ENCODE peak calls at places on chromosome 9, in eight cellular contexts. One of them, this sample, is unnamed.

GRCh38 chr9:22229069-22229468 is 217.6 kb upstream of the DMRTA1 start:
- DNase-seq in kidney: no peak
- DNase-seq in astrocyte: no peak
- DNase-seq in neural progenitor cell: no peak
- DNase-seq in neuronal stem cell: no peak
- DNase-seq in IMR-90: no peak
- DNase-seq in fibroblast of lung: no peak
- DNase-seq in endodermal cell: no peak
- DNase-seq in this sample: peak

GRCh38 chr9:8262625-8263622 is 463.3 kb upstream of the DMAC1 start:
- DNase-seq in kidney: no peak
- DNase-seq in astrocyte: no peak
- DNase-seq in neural progenitor cell: peak
- DNase-seq in neuronal stem cell: no peak
- DNase-seq in IMR-90: no peak
- DNase-seq in fibroblast of lung: no peak
- DNase-seq in endodermal cell: no peak
- DNase-seq in this sample: peak

GRCh38 chr9:132878695-132879064 is at the start of gene SPACA9:
- DNase-seq in kidney: peak
- DNase-seq in astrocyte: peak
- DNase-seq in neural progenitor cell: peak
- DNase-seq in neuronal stem cell: peak
- DNase-seq in IMR-90: peak
- DNase-seq in fibroblast of lung: peak
- DNase-seq in endodermal cell: peak
- DNase-seq in this sample: peak

GRCh38 chr9:96555567-96556386 is 63.9 kb downstream of the CDC14B start:
- DNase-seq in kidney: no peak
- DNase-seq in astrocyte: peak
- DNase-seq in neural progenitor cell: no peak
- DNase-seq in neuronal stem cell: no peak
- DNase-seq in IMR-90: peak
- DNase-seq in fibroblast of lung: peak
- DNase-seq in endodermal cell: no peak
- DNase-seq in this sample: no peak

GRCh38 chr9:91117959-91118651 is 243.6 kb downstream of the AUH start:
- DNase-seq in kidney: peak
- DNase-seq in astrocyte: peak
- DNase-seq in neural progenitor cell: peak
- DNase-seq in neuronal stem cell: peak
- DNase-seq in IMR-90: peak
- DNase-seq in fibroblast of lung: peak
- DNase-seq in endodermal cell: peak
- DNase-seq in this sample: peak

GRCh38 chr9:127971357-127972315 is 9.2 kb downstream of the EEIG1 start:
- DNase-seq in kidney: no peak
- DNase-seq in astrocyte: no peak
- DNase-seq in neural progenitor cell: peak
- DNase-seq in neuronal stem cell: no peak
- DNase-seq in IMR-90: no peak
- DNase-seq in fibroblast of lung: no peak
- DNase-seq in endodermal cell: peak
- DNase-seq in this sample: peak

GRCh38 chr9:37425298-37425752 is 2.8 kb downstream of the GRHPR start:
- DNase-seq in kidney: no peak
- DNase-seq in astrocyte: no peak
- DNase-seq in neural progenitor cell: no peak
- DNase-seq in neuronal stem cell: no peak
- DNase-seq in IMR-90: no peak
- DNase-seq in fibroblast of lung: peak
- DNase-seq in endodermal cell: no peak
- DNase-seq in this sample: no peak

GRCh38 chr9:18296702-18297531 is 177.0 kb upstream of the ADAMTSL1 start:
- DNase-seq in kidney: no peak
- DNase-seq in astrocyte: peak
- DNase-seq in neural progenitor cell: no peak
- DNase-seq in neuronal stem cell: no peak
- DNase-seq in IMR-90: peak
- DNase-seq in fibroblast of lung: peak
- DNase-seq in endodermal cell: no peak
- DNase-seq in this sample: peak

GRCh38 chr9:93184439-93185221 is 691 bp downstream of the WNK2 start:
- DNase-seq in kidney: no peak
- DNase-seq in astrocyte: no peak
- DNase-seq in neural progenitor cell: peak
- DNase-seq in neuronal stem cell: peak
- DNase-seq in IMR-90: no peak
- DNase-seq in fibroblast of lung: no peak
- DNase-seq in endodermal cell: peak
- DNase-seq in this sample: peak

GRCh38 chr9:131252120-131252519 is 24.2 kb downstream of the FAM78A start:
- DNase-seq in kidney: no peak
- DNase-seq in astrocyte: no peak
- DNase-seq in neural progenitor cell: no peak
- DNase-seq in neuronal stem cell: no peak
- DNase-seq in IMR-90: no peak
- DNase-seq in fibroblast of lung: no peak
- DNase-seq in endodermal cell: no peak
- DNase-seq in this sample: no peak

GRCh38 chr9:115604831-115605483 is 487.0 kb upstream of the TNC start:
- DNase-seq in kidney: no peak
- DNase-seq in astrocyte: peak
- DNase-seq in neural progenitor cell: no peak
- DNase-seq in neuronal stem cell: no peak
- DNase-seq in IMR-90: peak
- DNase-seq in fibroblast of lung: peak
- DNase-seq in endodermal cell: no peak
- DNase-seq in this sample: no peak

GRCh38 chr9:1883004-1883403 is 132.1 kb upstream of the SMARCA2 start:
- DNase-seq in kidney: no peak
- DNase-seq in astrocyte: no peak
- DNase-seq in neural progenitor cell: no peak
- DNase-seq in neuronal stem cell: no peak
- DNase-seq in IMR-90: no peak
- DNase-seq in fibroblast of lung: no peak
- DNase-seq in endodermal cell: no peak
- DNase-seq in this sample: no peak

GRCh38 chr9:34203275-34204010 is 24.6 kb downstream of the UBAP1 start:
- DNase-seq in kidney: no peak
- DNase-seq in astrocyte: no peak
- DNase-seq in neural progenitor cell: no peak
- DNase-seq in neuronal stem cell: no peak
- DNase-seq in IMR-90: no peak
- DNase-seq in fibroblast of lung: no peak
- DNase-seq in endodermal cell: no peak
- DNase-seq in this sample: no peak

GRCh38 chr9:90007516-90008430 is 403.0 kb downstream of the GADD45G start:
- DNase-seq in kidney: no peak
- DNase-seq in astrocyte: peak
- DNase-seq in neural progenitor cell: no peak
- DNase-seq in neuronal stem cell: no peak
- DNase-seq in IMR-90: peak
- DNase-seq in fibroblast of lung: peak
- DNase-seq in endodermal cell: peak
- DNase-seq in this sample: peak

GRCh38 chr9:94882953-94883641 is 156.6 kb downstream of the AOPEP start:
- DNase-seq in kidney: no peak
- DNase-seq in astrocyte: no peak
- DNase-seq in neural progenitor cell: peak
- DNase-seq in neuronal stem cell: no peak
- DNase-seq in IMR-90: no peak
- DNase-seq in fibroblast of lung: no peak
- DNase-seq in endodermal cell: no peak
- DNase-seq in this sample: no peak

DNA sequence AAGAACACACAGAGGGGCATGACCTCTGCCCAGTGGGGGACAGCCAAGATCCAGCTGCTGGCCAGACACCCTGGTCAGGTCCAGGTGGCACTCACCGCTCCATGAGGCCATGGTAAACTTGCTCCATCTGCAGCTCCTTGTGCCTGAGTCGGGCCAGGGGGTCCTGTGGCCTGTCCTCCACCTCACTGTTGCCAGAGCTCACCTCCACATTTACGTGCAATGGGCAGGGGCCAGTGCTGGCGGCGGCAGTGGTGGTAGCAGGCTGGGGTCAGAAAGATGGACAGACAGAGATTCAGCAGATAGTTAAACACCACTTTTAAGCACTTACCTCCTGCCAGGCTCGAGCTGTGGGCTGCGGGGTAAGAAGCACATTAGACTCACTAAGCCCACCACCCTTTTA is 28.0 kb downstream of the AKNA start:
- DNase-seq in kidney: peak
- DNase-seq in astrocyte: no peak
- DNase-seq in neural progenitor cell: no peak
- DNase-seq in neuronal stem cell: no peak
- DNase-seq in IMR-90: no peak
- DNase-seq in fibroblast of lung: no peak
- DNase-seq in endodermal cell: no peak
- DNase-seq in this sample: no peak
- H3K9ac ChIP-seq in kidney: no peak
- H3K9ac ChIP-seq in astrocyte: no peak
- H3K9ac ChIP-seq in neural progenitor cell: no peak
- H3K9ac ChIP-seq in neuronal stem cell: no peak
- H3K9ac ChIP-seq in IMR-90: no peak
- H3K9ac ChIP-seq in fibroblast of lung: no peak
- H3K9ac ChIP-seq in endodermal cell: no peak
- H3K9ac ChIP-seq in this sample: no peak

GRCh38 chr9:130126721-130127429 is 45.3 kb upstream of the NCS1 start:
- DNase-seq in kidney: no peak
- DNase-seq in astrocyte: no peak
- DNase-seq in neural progenitor cell: no peak
- DNase-seq in neuronal stem cell: no peak
- DNase-seq in IMR-90: no peak
- DNase-seq in fibroblast of lung: no peak
- DNase-seq in endodermal cell: no peak
- DNase-seq in this sample: no peak

GRCh38 chr9:130124471-130124870 is 47.7 kb upstream of the NCS1 start:
- DNase-seq in kidney: no peak
- DNase-seq in astrocyte: no peak
- DNase-seq in neural progenitor cell: no peak
- DNase-seq in neuronal stem cell: no peak
- DNase-seq in IMR-90: peak
- DNase-seq in fibroblast of lung: peak
- DNase-seq in endodermal cell: no peak
- DNase-seq in this sample: no peak

GRCh38 chr9:130128782-130129424 is 43.3 kb upstream of the NCS1 start:
- DNase-seq in kidney: peak
- DNase-seq in astrocyte: peak
- DNase-seq in neural progenitor cell: no peak
- DNase-seq in neuronal stem cell: no peak
- DNase-seq in IMR-90: peak
- DNase-seq in fibroblast of lung: peak
- DNase-seq in endodermal cell: no peak
- DNase-seq in this sample: no peak

GRCh38 chr9:130128251-130128650 is 44.0 kb upstream of the NCS1 start:
- DNase-seq in kidney: peak
- DNase-seq in astrocyte: no peak
- DNase-seq in neural progenitor cell: no peak
- DNase-seq in neuronal stem cell: no peak
- DNase-seq in IMR-90: no peak
- DNase-seq in fibroblast of lung: no peak
- DNase-seq in endodermal cell: no peak
- DNase-seq in this sample: no peak

DNA sequence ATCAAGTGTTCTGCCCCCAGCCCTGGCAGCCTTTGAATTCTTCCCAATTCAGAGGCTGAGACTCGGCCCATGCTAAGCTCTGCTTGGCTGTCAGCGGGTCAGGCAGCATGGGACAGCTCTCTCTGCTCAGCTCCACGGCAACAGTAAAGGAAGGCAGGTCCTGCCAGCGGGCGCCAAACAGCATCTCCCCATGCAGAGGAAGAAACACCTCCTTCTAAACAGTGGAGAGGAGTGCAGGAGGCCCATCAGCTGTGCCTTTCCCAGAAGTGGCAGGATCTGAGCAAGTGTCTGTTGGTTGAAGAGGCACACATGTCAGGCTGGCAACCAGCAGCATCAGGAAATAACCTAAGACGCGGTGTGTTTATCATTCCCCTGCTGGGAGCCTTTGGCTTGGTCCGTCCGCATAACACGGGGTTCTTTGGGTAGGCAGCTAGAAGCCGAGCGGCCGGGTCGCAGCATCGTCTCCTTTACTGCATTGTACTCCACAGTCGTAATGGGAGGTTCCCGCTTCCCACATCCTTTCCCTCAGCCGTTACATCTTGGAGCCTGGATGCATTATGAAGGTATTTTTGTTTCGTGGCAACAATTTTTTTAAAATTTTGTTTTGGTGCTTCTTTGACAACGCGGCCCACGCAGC is 42.7 kb upstream of the NCS1 start:
- DNase-seq in kidney: peak
- DNase-seq in astrocyte: peak
- DNase-seq in neural progenitor cell: no peak
- DNase-seq in neuronal stem cell: no peak
- DNase-seq in IMR-90: peak
- DNase-seq in fibroblast of lung: peak
- DNase-seq in endodermal cell: no peak
- DNase-seq in this sample: no peak
- H3K9ac ChIP-seq in kidney: no peak
- H3K9ac ChIP-seq in astrocyte: peak
- H3K9ac ChIP-seq in neural progenitor cell: no peak
- H3K9ac ChIP-seq in neuronal stem cell: no peak
- H3K9ac ChIP-seq in IMR-90: peak
- H3K9ac ChIP-seq in fibroblast of lung: peak
- H3K9ac ChIP-seq in endodermal cell: no peak
- H3K9ac ChIP-seq in this sample: no peak

GRCh38 chr9:120532891-120533290 is 47.1 kb downstream of the CDK5RAP2 start:
- DNase-seq in kidney: no peak
- DNase-seq in astrocyte: no peak
- DNase-seq in neural progenitor cell: no peak
- DNase-seq in neuronal stem cell: no peak
- DNase-seq in IMR-90: no peak
- DNase-seq in fibroblast of lung: no peak
- DNase-seq in endodermal cell: no peak
- DNase-seq in this sample: no peak
- H3K9ac ChIP-seq in kidney: no peak
- H3K9ac ChIP-seq in astrocyte: no peak
- H3K9ac ChIP-seq in neural progenitor cell: no peak
- H3K9ac ChIP-seq in neuronal stem cell: no peak
- H3K9ac ChIP-seq in IMR-90: no peak
- H3K9ac ChIP-seq in fibroblast of lung: no peak
- H3K9ac ChIP-seq in endodermal cell: no peak
- H3K9ac ChIP-seq in this sample: no peak

DNA sequence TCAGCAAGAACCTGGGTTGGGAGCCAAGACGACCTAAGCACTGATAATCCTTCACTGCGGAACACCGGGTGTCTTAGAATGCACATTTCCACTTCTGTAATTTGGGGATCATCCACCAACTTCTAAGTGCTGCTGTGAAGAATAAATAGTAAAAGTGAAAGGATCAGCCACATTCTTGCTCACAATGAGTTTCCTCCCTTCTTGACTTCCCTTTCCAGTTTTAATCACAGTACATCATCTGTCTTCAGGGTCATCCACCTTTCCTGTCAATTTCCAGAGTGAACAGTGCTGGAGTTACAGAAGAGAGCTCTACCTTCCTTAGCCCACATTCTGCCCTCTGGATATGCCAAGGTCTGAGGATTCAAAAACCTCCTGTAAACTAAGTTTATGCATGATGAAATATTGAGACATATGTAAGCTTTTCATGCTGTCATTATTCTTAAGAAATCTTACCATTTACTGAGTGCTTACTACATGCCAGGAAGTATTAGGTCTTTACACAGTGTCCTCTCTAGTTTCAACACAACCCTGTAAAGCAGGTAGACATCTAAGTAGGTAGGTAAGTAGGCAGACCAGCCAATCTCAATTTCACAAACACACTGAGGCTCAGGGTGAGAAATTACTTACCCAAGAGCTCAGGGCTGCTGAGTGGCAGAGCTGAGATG is 105.3 kb downstream of the CDK5RAP2 start:
- DNase-seq in kidney: no peak
- DNase-seq in astrocyte: no peak
- DNase-seq in neural progenitor cell: no peak
- DNase-seq in neuronal stem cell: no peak
- DNase-seq in IMR-90: peak
- DNase-seq in fibroblast of lung: peak
- DNase-seq in endodermal cell: no peak
- DNase-seq in this sample: no peak
- H3K9ac ChIP-seq in kidney: no peak
- H3K9ac ChIP-seq in astrocyte: peak
- H3K9ac ChIP-seq in neural progenitor cell: no peak
- H3K9ac ChIP-seq in neuronal stem cell: no peak
- H3K9ac ChIP-seq in IMR-90: no peak
- H3K9ac ChIP-seq in fibroblast of lung: no peak
- H3K9ac ChIP-seq in endodermal cell: no peak
- H3K9ac ChIP-seq in this sample: no peak